ENCODE peak calls at places on chromosomes 13 and 19, in six cellular contexts. P, G, A, Q, X and K are unnamed samples.

GRCh38 chr13:98407575-98407974 is 169.3 kb downstream of the STK24 start:
- DNase-seq in P (no peak), G (no peak), A (no peak), Q (no peak), X (no peak), K (no peak)

GRCh38 chr19:46216612-46217011 is 12.9 kb upstream of the IGFL1 start:
- DNase-seq in P (no peak), G (no peak), A (no peak), Q (no peak), X (no peak), K (no peak)

GRCh38 chr19:45774765-45775164 is 5.7 kb upstream of the SIX5 start:
- DNase-seq in P (no peak), G (no peak), A (no peak), Q (no peak), X (no peak), K (no peak)

GRCh38 chr19:6807291-6807690 is 34.8 kb downstream of the VAV1 start:
- DNase-seq in P (no peak), G (no peak), A (no peak), Q (no peak), X (no peak), K (no peak)

GRCh38 chr13:32330438-32330837 is 15.1 kb downstream of the BRCA2 start:
- DNase-seq in P (no peak), G (no peak), A (no peak), Q (peak), X (no peak), K (no peak)

GRCh38 chr19:38949580-38950367 is 19.0 kb downstream of the MRPS12 start:
- DNase-seq in P (peak), G (peak), A (no peak), Q (no peak), X (no peak), K (no peak)

GRCh38 chr13:93116809-93117208 is 109.8 kb upstream of the GPC6 start:
- DNase-seq in P (no peak), G (no peak), A (no peak), Q (no peak), X (no peak), K (no peak)

GRCh38 chr13:79290595-79291244 is 115.3 kb downstream of the RBM26 start:
- DNase-seq in P (no peak), G (no peak), A (no peak), Q (no peak), X (no peak), K (no peak)

GRCh38 chr19:34241513-34242337 is 12.6 kb upstream of the GARRE1 start:
- DNase-seq in P (peak), G (peak), A (no peak), Q (no peak), X (no peak), K (peak)

GRCh38 chr13:20383058-20383457 is 142.6 kb downstream of the CRYL1 start:
- DNase-seq in P (no peak), G (no peak), A (no peak), Q (no peak), X (no peak), K (no peak)

GRCh38 chr13:98007001-98007400 is 53.5 kb downstream of the IPO5 start:
- DNase-seq in P (no peak), G (no peak), A (no peak), Q (no peak), X (no peak), K (no peak)

GRCh38 chr13:98214707-98215106 is 37.6 kb upstream of the RNF113B start:
- DNase-seq in P (peak), G (no peak), A (no peak), Q (no peak), X (no peak), K (no peak)

GRCh38 chr19:35414442-35414841 is 33.6 kb upstream of the FFAR2 start:
- DNase-seq in P (no peak), G (no peak), A (no peak), Q (no peak), X (no peak), K (no peak)

GRCh38 chr19:41402010-41402409 is 4.4 kb downstream of the BCKDHA start:
- DNase-seq in P (no peak), G (no peak), A (no peak), Q (no peak), X (no peak), K (no peak)

GRCh38 chr19:2869618-2870017 is 2.5 kb downstream of the ZNF556 start:
- DNase-seq in P (no peak), G (no peak), A (no peak), Q (no peak), X (no peak), K (no peak)

GRCh38 chr19:10816691-10817090 is 19.3 kb downstream of the TMED1 start:
- DNase-seq in P (no peak), G (no peak), A (no peak), Q (no peak), X (no peak), K (no peak)